ENCODE peak calls at places on chromosome 17, in nine cellular contexts. One of them, this sample, is unnamed.

GRCh38 chr17:55699178-55699865 is 23.3 kb downstream of the TMEM100 start:
- DNase-seq in caudate nucleus: no peak
- DNase-seq in mucosa of gallbladder: no peak
- DNase-seq in NCI-H774: no peak
- DNase-seq in lower lobe of right lung: no peak
- DNase-seq in CD4-positive, alpha-beta T cell: no peak
- DNase-seq in NCI-H1092 treated with DMSO at 0.1 percent for 48 hours: peak
- DNase-seq in neuronal stem cell: no peak
- DNase-seq in fibroblast of the conjunctiva: no peak
- DNase-seq in this sample: no peak

GRCh38 chr17:39792523-39793221 is 54.9 kb downstream of the GRB7 start:
- DNase-seq in caudate nucleus: no peak
- DNase-seq in mucosa of gallbladder: no peak
- DNase-seq in NCI-H774: no peak
- DNase-seq in lower lobe of right lung: no peak
- DNase-seq in CD4-positive, alpha-beta T cell: no peak
- DNase-seq in NCI-H1092 treated with DMSO at 0.1 percent for 48 hours: no peak
- DNase-seq in neuronal stem cell: no peak
- DNase-seq in fibroblast of the conjunctiva: no peak
- DNase-seq in this sample: no peak

GRCh38 chr17:8225813-8226535 is 15.6 kb upstream of the AURKB start:
- DNase-seq in caudate nucleus: peak
- DNase-seq in mucosa of gallbladder: peak
- DNase-seq in NCI-H774: no peak
- DNase-seq in lower lobe of right lung: peak
- DNase-seq in CD4-positive, alpha-beta T cell: peak
- DNase-seq in NCI-H1092 treated with DMSO at 0.1 percent for 48 hours: no peak
- DNase-seq in neuronal stem cell: peak
- DNase-seq in fibroblast of the conjunctiva: peak
- DNase-seq in this sample: peak

GRCh38 chr17:30253316-30253715 is 17.8 kb upstream of the SLC6A4 start:
- DNase-seq in caudate nucleus: no peak
- DNase-seq in mucosa of gallbladder: no peak
- DNase-seq in NCI-H774: no peak
- DNase-seq in lower lobe of right lung: no peak
- DNase-seq in CD4-positive, alpha-beta T cell: no peak
- DNase-seq in NCI-H1092 treated with DMSO at 0.1 percent for 48 hours: no peak
- DNase-seq in neuronal stem cell: no peak
- DNase-seq in fibroblast of the conjunctiva: no peak
- DNase-seq in this sample: no peak

GRCh38 chr17:59963738-59964454 is 644 bp downstream of the RNFT1 start:
- DNase-seq in caudate nucleus: peak
- DNase-seq in mucosa of gallbladder: peak
- DNase-seq in NCI-H774: peak
- DNase-seq in lower lobe of right lung: no peak
- DNase-seq in CD4-positive, alpha-beta T cell: peak
- DNase-seq in NCI-H1092 treated with DMSO at 0.1 percent for 48 hours: peak
- DNase-seq in neuronal stem cell: no peak
- DNase-seq in fibroblast of the conjunctiva: no peak
- DNase-seq in this sample: peak

GRCh38 chr17:32297860-32298259 is 32.2 kb downstream of the RHBDL3 start:
- DNase-seq in caudate nucleus: no peak
- DNase-seq in mucosa of gallbladder: no peak
- DNase-seq in NCI-H774: no peak
- DNase-seq in lower lobe of right lung: no peak
- DNase-seq in CD4-positive, alpha-beta T cell: no peak
- DNase-seq in NCI-H1092 treated with DMSO at 0.1 percent for 48 hours: no peak
- DNase-seq in neuronal stem cell: no peak
- DNase-seq in fibroblast of the conjunctiva: no peak
- DNase-seq in this sample: no peak

GRCh38 chr17:3762922-3763776 is 37.8 kb downstream of the ITGAE start:
- DNase-seq in caudate nucleus: no peak
- DNase-seq in mucosa of gallbladder: no peak
- DNase-seq in NCI-H774: no peak
- DNase-seq in lower lobe of right lung: no peak
- DNase-seq in CD4-positive, alpha-beta T cell: no peak
- DNase-seq in NCI-H1092 treated with DMSO at 0.1 percent for 48 hours: no peak
- DNase-seq in neuronal stem cell: no peak
- DNase-seq in fibroblast of the conjunctiva: no peak
- DNase-seq in this sample: no peak

GRCh38 chr17:66994943-66995535 is 30.5 kb downstream of the CACNG4 start:
- DNase-seq in caudate nucleus: no peak
- DNase-seq in mucosa of gallbladder: no peak
- DNase-seq in NCI-H774: no peak
- DNase-seq in lower lobe of right lung: no peak
- DNase-seq in CD4-positive, alpha-beta T cell: no peak
- DNase-seq in NCI-H1092 treated with DMSO at 0.1 percent for 48 hours: no peak
- DNase-seq in neuronal stem cell: no peak
- DNase-seq in fibroblast of the conjunctiva: no peak
- DNase-seq in this sample: no peak

GRCh38 chr17:80629298-80630028 is 84.8 kb downstream of the RPTOR start:
- DNase-seq in caudate nucleus: no peak
- DNase-seq in mucosa of gallbladder: no peak
- DNase-seq in NCI-H774: no peak
- DNase-seq in lower lobe of right lung: no peak
- DNase-seq in CD4-positive, alpha-beta T cell: no peak
- DNase-seq in NCI-H1092 treated with DMSO at 0.1 percent for 48 hours: no peak
- DNase-seq in neuronal stem cell: no peak
- DNase-seq in fibroblast of the conjunctiva: no peak
- DNase-seq in this sample: no peak

GRCh38 chr17:31093866-31094599 is 744 bp upstream of the NF1 start:
- DNase-seq in caudate nucleus: no peak
- DNase-seq in mucosa of gallbladder: peak
- DNase-seq in NCI-H774: no peak
- DNase-seq in lower lobe of right lung: no peak
- DNase-seq in CD4-positive, alpha-beta T cell: no peak
- DNase-seq in NCI-H1092 treated with DMSO at 0.1 percent for 48 hours: no peak
- DNase-seq in neuronal stem cell: no peak
- DNase-seq in fibroblast of the conjunctiva: no peak
- DNase-seq in this sample: no peak

GRCh38 chr17:82932146-82933005 is 92.6 kb upstream of the ZNF750 start:
- DNase-seq in caudate nucleus: no peak
- DNase-seq in mucosa of gallbladder: no peak
- DNase-seq in NCI-H774: no peak
- DNase-seq in lower lobe of right lung: peak
- DNase-seq in CD4-positive, alpha-beta T cell: no peak
- DNase-seq in NCI-H1092 treated with DMSO at 0.1 percent for 48 hours: no peak
- DNase-seq in neuronal stem cell: no peak
- DNase-seq in fibroblast of the conjunctiva: no peak
- DNase-seq in this sample: no peak

GRCh38 chr17:42991471-42991870 is 6.7 kb upstream of the RPL27 start:
- DNase-seq in caudate nucleus: no peak
- DNase-seq in mucosa of gallbladder: no peak
- DNase-seq in NCI-H774: no peak
- DNase-seq in lower lobe of right lung: no peak
- DNase-seq in CD4-positive, alpha-beta T cell: no peak
- DNase-seq in NCI-H1092 treated with DMSO at 0.1 percent for 48 hours: no peak
- DNase-seq in neuronal stem cell: no peak
- DNase-seq in fibroblast of the conjunctiva: no peak
- DNase-seq in this sample: no peak

GRCh38 chr17:16908282-16908681 is 63.6 kb downstream of the TNFRSF13B start:
- DNase-seq in caudate nucleus: no peak
- DNase-seq in mucosa of gallbladder: no peak
- DNase-seq in NCI-H774: no peak
- DNase-seq in lower lobe of right lung: no peak
- DNase-seq in CD4-positive, alpha-beta T cell: no peak
- DNase-seq in NCI-H1092 treated with DMSO at 0.1 percent for 48 hours: no peak
- DNase-seq in neuronal stem cell: no peak
- DNase-seq in fibroblast of the conjunctiva: no peak
- DNase-seq in this sample: no peak

GRCh38 chr17:57357392-57357784 is 101.1 kb downstream of the MSI2 start:
- DNase-seq in caudate nucleus: peak
- DNase-seq in mucosa of gallbladder: peak
- DNase-seq in NCI-H774: peak
- DNase-seq in lower lobe of right lung: peak
- DNase-seq in CD4-positive, alpha-beta T cell: no peak
- DNase-seq in NCI-H1092 treated with DMSO at 0.1 percent for 48 hours: peak
- DNase-seq in neuronal stem cell: no peak
- DNase-seq in fibroblast of the conjunctiva: no peak
- DNase-seq in this sample: peak

GRCh38 chr17:62017496-62017895 is 47.6 kb downstream of the MED13 start:
- DNase-seq in caudate nucleus: no peak
- DNase-seq in mucosa of gallbladder: no peak
- DNase-seq in NCI-H774: no peak
- DNase-seq in lower lobe of right lung: no peak
- DNase-seq in CD4-positive, alpha-beta T cell: no peak
- DNase-seq in NCI-H1092 treated with DMSO at 0.1 percent for 48 hours: no peak
- DNase-seq in neuronal stem cell: no peak
- DNase-seq in fibroblast of the conjunctiva: no peak
- DNase-seq in this sample: no peak

GRCh38 chr17:62892870-62893338 is 73.1 kb upstream of the TANC2 start:
- DNase-seq in caudate nucleus: no peak
- DNase-seq in mucosa of gallbladder: peak
- DNase-seq in NCI-H774: no peak
- DNase-seq in lower lobe of right lung: peak
- DNase-seq in CD4-positive, alpha-beta T cell: no peak
- DNase-seq in NCI-H1092 treated with DMSO at 0.1 percent for 48 hours: no peak
- DNase-seq in neuronal stem cell: no peak
- DNase-seq in fibroblast of the conjunctiva: peak
- DNase-seq in this sample: no peak

GRCh38 chr17:42249681-42250446 is 26.3 kb downstream of the STAT5B start:
- DNase-seq in caudate nucleus: no peak
- DNase-seq in mucosa of gallbladder: no peak
- DNase-seq in NCI-H774: no peak
- DNase-seq in lower lobe of right lung: no peak
- DNase-seq in CD4-positive, alpha-beta T cell: no peak
- DNase-seq in NCI-H1092 treated with DMSO at 0.1 percent for 48 hours: no peak
- DNase-seq in neuronal stem cell: no peak
- DNase-seq in fibroblast of the conjunctiva: no peak
- DNase-seq in this sample: no peak

GRCh38 chr17:67686246-67686645 is 31.5 kb upstream of the NOL11 start:
- DNase-seq in caudate nucleus: no peak
- DNase-seq in mucosa of gallbladder: no peak
- DNase-seq in NCI-H774: no peak
- DNase-seq in lower lobe of right lung: no peak
- DNase-seq in CD4-positive, alpha-beta T cell: no peak
- DNase-seq in NCI-H1092 treated with DMSO at 0.1 percent for 48 hours: no peak
- DNase-seq in neuronal stem cell: no peak
- DNase-seq in fibroblast of the conjunctiva: no peak
- DNase-seq in this sample: no peak

GRCh38 chr17:81998719-81999438 is 21.4 kb downstream of the ASPSCR1 start:
- DNase-seq in caudate nucleus: no peak
- DNase-seq in mucosa of gallbladder: no peak
- DNase-seq in NCI-H774: no peak
- DNase-seq in lower lobe of right lung: no peak
- DNase-seq in CD4-positive, alpha-beta T cell: no peak
- DNase-seq in NCI-H1092 treated with DMSO at 0.1 percent for 48 hours: no peak
- DNase-seq in neuronal stem cell: no peak
- DNase-seq in fibroblast of the conjunctiva: no peak
- DNase-seq in this sample: no peak

GRCh38 chr17:79912552-79913330 is 73.5 kb upstream of the CBX4 start:
- DNase-seq in caudate nucleus: no peak
- DNase-seq in mucosa of gallbladder: no peak
- DNase-seq in NCI-H774: no peak
- DNase-seq in lower lobe of right lung: no peak
- DNase-seq in CD4-positive, alpha-beta T cell: no peak
- DNase-seq in NCI-H1092 treated with DMSO at 0.1 percent for 48 hours: no peak
- DNase-seq in neuronal stem cell: no peak
- DNase-seq in fibroblast of the conjunctiva: no peak
- DNase-seq in this sample: no peak

GRCh38 chr17:72877348-72877747 is 215.1 kb downstream of the SLC39A11 start:
- DNase-seq in caudate nucleus: no peak
- DNase-seq in mucosa of gallbladder: no peak
- DNase-seq in NCI-H774: no peak
- DNase-seq in lower lobe of right lung: no peak
- DNase-seq in CD4-positive, alpha-beta T cell: no peak
- DNase-seq in NCI-H1092 treated with DMSO at 0.1 percent for 48 hours: no peak
- DNase-seq in neuronal stem cell: no peak
- DNase-seq in fibroblast of the conjunctiva: no peak
- DNase-seq in this sample: no peak

GRCh38 chr17:13600475-13601316 is 1.0 kb downstream of the HS3ST3A1 start:
- DNase-seq in caudate nucleus: no peak
- DNase-seq in mucosa of gallbladder: no peak
- DNase-seq in NCI-H774: no peak
- DNase-seq in lower lobe of right lung: no peak
- DNase-seq in CD4-positive, alpha-beta T cell: no peak
- DNase-seq in NCI-H1092 treated with DMSO at 0.1 percent for 48 hours: no peak
- DNase-seq in neuronal stem cell: peak
- DNase-seq in fibroblast of the conjunctiva: no peak
- DNase-seq in this sample: no peak

GRCh38 chr17:22286337-22287041 is 594.2 kb downstream of the KCNJ18 start:
- DNase-seq in caudate nucleus: no peak
- DNase-seq in mucosa of gallbladder: no peak
- DNase-seq in NCI-H774: no peak
- DNase-seq in lower lobe of right lung: no peak
- DNase-seq in CD4-positive, alpha-beta T cell: no peak
- DNase-seq in NCI-H1092 treated with DMSO at 0.1 percent for 48 hours: no peak
- DNase-seq in neuronal stem cell: no peak
- DNase-seq in fibroblast of the conjunctiva: no peak
- DNase-seq in this sample: no peak

GRCh38 chr17:76601042-76601441 is 15.4 kb upstream of the ST6GALNAC2 start:
- DNase-seq in caudate nucleus: no peak
- DNase-seq in mucosa of gallbladder: no peak
- DNase-seq in NCI-H774: no peak
- DNase-seq in lower lobe of right lung: no peak
- DNase-seq in CD4-positive, alpha-beta T cell: no peak
- DNase-seq in NCI-H1092 treated with DMSO at 0.1 percent for 48 hours: no peak
- DNase-seq in neuronal stem cell: no peak
- DNase-seq in fibroblast of the conjunctiva: no peak
- DNase-seq in this sample: no peak